ENCODE peak calls at places on chromosomes 11 and 22, in nine cellular contexts. One of them, this sample, is unnamed. For H3K27me3, the result is how much of the 10 kb centered on the place peaks cover.

GRCh38 chr11:34928268-34928959 is 12.0 kb downstream of the PDHX start:
- DNase-seq in spleen: no peak
- DNase-seq in IMR-90: peak
- DNase-seq in naive thymus-derived CD4-positive, alpha-beta T cell: no peak
- DNase-seq in uterus: no peak
- DNase-seq in PC-9: no peak
- DNase-seq in GM23338: no peak
- DNase-seq in brain microvascular endothelial cell: no peak
- DNase-seq in heart left ventricle: no peak
- DNase-seq in this sample: no peak

GRCh38 chr22:20455709-20456063 is 18.1 kb upstream of the SCARF2 start:
- DNase-seq in spleen: peak
- DNase-seq in IMR-90: peak
- DNase-seq in naive thymus-derived CD4-positive, alpha-beta T cell: no peak
- DNase-seq in uterus: no peak
- DNase-seq in PC-9: no peak
- DNase-seq in GM23338: no peak
- DNase-seq in brain microvascular endothelial cell: no peak
- DNase-seq in heart left ventricle: no peak
- DNase-seq in this sample: no peak

GRCh38 chr11:128157423-128158298 is 429.7 kb downstream of the ETS1 start:
- DNase-seq in spleen: no peak
- DNase-seq in IMR-90: peak
- DNase-seq in naive thymus-derived CD4-positive, alpha-beta T cell: peak
- DNase-seq in uterus: peak
- DNase-seq in PC-9: peak
- DNase-seq in GM23338: peak
- DNase-seq in brain microvascular endothelial cell: peak
- DNase-seq in heart left ventricle: no peak
- DNase-seq in this sample: no peak

GRCh38 chr11:61693897-61694840 is 14.0 kb downstream of the DAGLA start:
- DNase-seq in spleen: no peak
- DNase-seq in IMR-90: no peak
- DNase-seq in naive thymus-derived CD4-positive, alpha-beta T cell: no peak
- DNase-seq in uterus: no peak
- DNase-seq in PC-9: peak
- DNase-seq in GM23338: no peak
- DNase-seq in brain microvascular endothelial cell: no peak
- DNase-seq in heart left ventricle: peak
- DNase-seq in this sample: no peak

GRCh38 chr22:16563555-16564520 is 28.8 kb downstream of the CCT8L2 start:
- DNase-seq in spleen: no peak
- DNase-seq in IMR-90: no peak
- DNase-seq in naive thymus-derived CD4-positive, alpha-beta T cell: no peak
- DNase-seq in uterus: no peak
- DNase-seq in PC-9: no peak
- DNase-seq in GM23338: no peak
- DNase-seq in brain microvascular endothelial cell: no peak
- DNase-seq in heart left ventricle: no peak
- DNase-seq in this sample: no peak

GRCh38 chr22:41746563-41747400 is 47.5 kb downstream of the MEI1 start:
- DNase-seq in spleen: peak
- DNase-seq in IMR-90: peak
- DNase-seq in naive thymus-derived CD4-positive, alpha-beta T cell: peak
- DNase-seq in uterus: peak
- DNase-seq in PC-9: peak
- DNase-seq in GM23338: peak
- DNase-seq in brain microvascular endothelial cell: peak
- DNase-seq in heart left ventricle: peak
- DNase-seq in this sample: peak

GRCh38 chr11:78499971-78500370 is 74.7 kb downstream of the NARS2 start:
- DNase-seq in spleen: no peak
- DNase-seq in IMR-90: peak
- DNase-seq in naive thymus-derived CD4-positive, alpha-beta T cell: no peak
- DNase-seq in uterus: no peak
- DNase-seq in PC-9: no peak
- DNase-seq in GM23338: no peak
- DNase-seq in brain microvascular endothelial cell: no peak
- DNase-seq in heart left ventricle: no peak
- DNase-seq in this sample: no peak

GRCh38 chr11:75031771-75032549 is 43.2 kb downstream of the NEU3 start:
- DNase-seq in spleen: peak
- DNase-seq in IMR-90: peak
- DNase-seq in naive thymus-derived CD4-positive, alpha-beta T cell: peak
- DNase-seq in uterus: peak
- DNase-seq in PC-9: peak
- DNase-seq in GM23338: peak
- DNase-seq in brain microvascular endothelial cell: peak
- DNase-seq in heart left ventricle: peak
- DNase-seq in this sample: peak

GRCh38 chr11:119533931-119534694 is 111.1 kb upstream of the THY1 start:
- DNase-seq in spleen: peak
- DNase-seq in IMR-90: peak
- DNase-seq in naive thymus-derived CD4-positive, alpha-beta T cell: peak
- DNase-seq in uterus: peak
- DNase-seq in PC-9: peak
- DNase-seq in GM23338: peak
- DNase-seq in brain microvascular endothelial cell: peak
- DNase-seq in heart left ventricle: peak
- DNase-seq in this sample: peak

GRCh38 chr11:34345991-34346480 is 11.8 kb downstream of the ABTB2 start:
- DNase-seq in spleen: no peak
- DNase-seq in IMR-90: peak
- DNase-seq in naive thymus-derived CD4-positive, alpha-beta T cell: no peak
- DNase-seq in uterus: peak
- DNase-seq in PC-9: no peak
- DNase-seq in GM23338: no peak
- DNase-seq in brain microvascular endothelial cell: peak
- DNase-seq in heart left ventricle: peak
- DNase-seq in this sample: peak

GRCh38 chr11:122642971-122643370 is 12.6 kb upstream of the UBASH3B start:
- DNase-seq in spleen: no peak
- DNase-seq in IMR-90: peak
- DNase-seq in naive thymus-derived CD4-positive, alpha-beta T cell: no peak
- DNase-seq in uterus: no peak
- DNase-seq in PC-9: no peak
- DNase-seq in GM23338: no peak
- DNase-seq in brain microvascular endothelial cell: peak
- DNase-seq in heart left ventricle: no peak
- DNase-seq in this sample: no peak

GRCh38 chr11:75582935-75583709 is 21.1 kb downstream of the SERPINH1 start:
- DNase-seq in spleen: peak
- DNase-seq in IMR-90: peak
- DNase-seq in naive thymus-derived CD4-positive, alpha-beta T cell: peak
- DNase-seq in uterus: peak
- DNase-seq in PC-9: peak
- DNase-seq in GM23338: peak
- DNase-seq in brain microvascular endothelial cell: peak
- DNase-seq in heart left ventricle: peak
- DNase-seq in this sample: no peak

GRCh38 chr11:36385121-36385530 is 89.0 kb downstream of the PRR5L start:
- DNase-seq in spleen: no peak
- DNase-seq in IMR-90: peak
- DNase-seq in naive thymus-derived CD4-positive, alpha-beta T cell: no peak
- DNase-seq in uterus: no peak
- DNase-seq in PC-9: no peak
- DNase-seq in GM23338: no peak
- DNase-seq in brain microvascular endothelial cell: no peak
- DNase-seq in heart left ventricle: no peak
- DNase-seq in this sample: no peak

GRCh38 chr11:27718346-27718852 is 18.1 kb upstream of the BDNF start:
- DNase-seq in spleen: no peak
- DNase-seq in IMR-90: peak
- DNase-seq in naive thymus-derived CD4-positive, alpha-beta T cell: no peak
- DNase-seq in uterus: no peak
- DNase-seq in PC-9: peak
- DNase-seq in GM23338: peak
- DNase-seq in brain microvascular endothelial cell: peak
- DNase-seq in heart left ventricle: no peak
- DNase-seq in this sample: no peak

GRCh38 chr22:49372530-49373288 is 455.0 kb downstream of the BRD1 start:
- DNase-seq in spleen: peak
- DNase-seq in IMR-90: no peak
- DNase-seq in naive thymus-derived CD4-positive, alpha-beta T cell: no peak
- DNase-seq in uterus: no peak
- DNase-seq in PC-9: peak
- DNase-seq in GM23338: no peak
- DNase-seq in brain microvascular endothelial cell: peak
- DNase-seq in heart left ventricle: no peak
- DNase-seq in this sample: no peak

GRCh38 chr11:7262672-7263071 is 11.0 kb downstream of the SYT9 start:
- DNase-seq in spleen: no peak
- DNase-seq in IMR-90: no peak
- DNase-seq in naive thymus-derived CD4-positive, alpha-beta T cell: no peak
- DNase-seq in uterus: no peak
- DNase-seq in PC-9: no peak
- DNase-seq in GM23338: no peak
- DNase-seq in brain microvascular endothelial cell: no peak
- DNase-seq in heart left ventricle: no peak
- DNase-seq in this sample: no peak

GRCh38 chr22:29070490-29070889 is 2.3 kb upstream of the KREMEN1 start:
- DNase-seq in spleen: no peak
- DNase-seq in IMR-90: no peak
- DNase-seq in naive thymus-derived CD4-positive, alpha-beta T cell: no peak
- DNase-seq in uterus: no peak
- DNase-seq in PC-9: no peak
- DNase-seq in GM23338: no peak
- DNase-seq in brain microvascular endothelial cell: no peak
- DNase-seq in heart left ventricle: no peak
- DNase-seq in this sample: no peak
- H3K27ac ChIP-seq in spleen: no peak
- H3K27ac ChIP-seq in IMR-90: no peak
- H3K27ac ChIP-seq in naive thymus-derived CD4-positive, alpha-beta T cell: no peak
- H3K27ac ChIP-seq in uterus: no peak
- H3K27ac ChIP-seq in PC-9: no peak
- H3K27ac ChIP-seq in GM23338: no peak
- H3K27ac ChIP-seq in brain microvascular endothelial cell: no peak
- H3K27ac ChIP-seq in heart left ventricle: no peak
- H3K27ac ChIP-seq in this sample: no peak

GRCh38 chr11:38014405-38014804 is 1416.4 kb upstream of the RAG2 start:
- DNase-seq in spleen: no peak
- DNase-seq in IMR-90: peak
- DNase-seq in naive thymus-derived CD4-positive, alpha-beta T cell: no peak
- DNase-seq in uterus: no peak
- DNase-seq in PC-9: no peak
- DNase-seq in GM23338: no peak
- DNase-seq in brain microvascular endothelial cell: peak
- DNase-seq in heart left ventricle: no peak
- DNase-seq in this sample: no peak

DNA sequence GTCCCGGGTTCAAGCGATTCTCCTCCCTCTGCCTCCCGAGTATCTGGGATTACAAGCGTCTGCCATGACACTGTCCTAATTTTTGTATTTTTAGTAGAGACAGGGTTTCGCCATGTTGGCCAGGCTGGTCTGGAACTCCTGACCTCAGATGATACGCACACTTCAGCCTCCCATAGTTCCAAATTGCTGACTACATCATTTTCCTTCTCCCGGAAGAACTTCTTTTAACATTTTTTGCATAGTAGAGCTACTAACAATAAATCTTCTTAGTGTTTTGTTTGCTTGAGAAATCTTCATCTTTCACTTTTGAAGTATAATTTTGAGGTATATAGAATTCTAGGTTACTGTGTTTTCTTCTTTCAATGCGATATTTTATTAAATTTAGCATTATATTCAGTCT is 1415.1 kb upstream of the RAG2 start:
- DNase-seq in spleen: no peak
- DNase-seq in IMR-90: no peak
- DNase-seq in naive thymus-derived CD4-positive, alpha-beta T cell: no peak
- DNase-seq in uterus: no peak
- DNase-seq in PC-9: no peak
- DNase-seq in GM23338: no peak
- DNase-seq in brain microvascular endothelial cell: no peak
- DNase-seq in heart left ventricle: no peak
- DNase-seq in this sample: no peak
- H3K4me3 ChIP-seq in spleen: no peak
- H3K4me3 ChIP-seq in IMR-90: no peak
- H3K4me3 ChIP-seq in naive thymus-derived CD4-positive, alpha-beta T cell: no peak
- H3K4me3 ChIP-seq in uterus: no peak
- H3K4me3 ChIP-seq in PC-9: no peak
- H3K4me3 ChIP-seq in GM23338: no peak
- H3K4me3 ChIP-seq in brain microvascular endothelial cell: no peak
- H3K4me3 ChIP-seq in heart left ventricle: no peak
- H3K4me3 ChIP-seq in this sample: no peak

GRCh38 chr11:135036488-135037297 is 624.7 kb upstream of the B3GAT1 start:
- DNase-seq in spleen: no peak
- DNase-seq in IMR-90: no peak
- DNase-seq in naive thymus-derived CD4-positive, alpha-beta T cell: no peak
- DNase-seq in uterus: no peak
- DNase-seq in PC-9: no peak
- DNase-seq in GM23338: no peak
- DNase-seq in brain microvascular endothelial cell: no peak
- DNase-seq in heart left ventricle: no peak
- DNase-seq in this sample: no peak

GRCh38 chr11:135035282-135035681 is 623.2 kb upstream of the B3GAT1 start:
- DNase-seq in spleen: no peak
- DNase-seq in IMR-90: no peak
- DNase-seq in naive thymus-derived CD4-positive, alpha-beta T cell: no peak
- DNase-seq in uterus: no peak
- DNase-seq in PC-9: no peak
- DNase-seq in GM23338: no peak
- DNase-seq in brain microvascular endothelial cell: no peak
- DNase-seq in heart left ventricle: no peak
- DNase-seq in this sample: no peak

GRCh38 chr11:135037828-135038227 is 625.8 kb upstream of the B3GAT1 start:
- DNase-seq in spleen: no peak
- DNase-seq in IMR-90: no peak
- DNase-seq in naive thymus-derived CD4-positive, alpha-beta T cell: no peak
- DNase-seq in uterus: no peak
- DNase-seq in PC-9: no peak
- DNase-seq in GM23338: no peak
- DNase-seq in brain microvascular endothelial cell: no peak
- DNase-seq in heart left ventricle: no peak
- DNase-seq in this sample: no peak

DNA sequence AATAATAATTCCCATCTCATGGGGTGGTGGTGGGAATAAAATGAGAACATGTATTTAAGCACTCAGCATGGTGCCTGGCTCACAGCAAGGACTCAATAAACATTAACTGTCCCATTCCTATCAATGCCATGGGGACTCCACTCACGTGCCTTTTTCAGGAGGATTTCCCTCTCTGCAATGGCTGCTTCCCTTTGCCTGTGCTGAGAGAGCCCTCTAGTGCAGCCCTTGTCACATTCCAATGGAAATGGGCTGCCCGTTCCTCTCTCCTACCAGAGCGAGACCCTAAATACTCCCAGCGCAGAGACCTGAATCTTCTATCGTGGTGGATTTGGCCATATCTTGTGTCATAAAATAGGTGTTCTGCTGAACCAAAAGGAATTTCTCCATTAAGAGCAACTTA is 621.5 kb upstream of the B3GAT1 start:
- DNase-seq in spleen: no peak
- DNase-seq in IMR-90: no peak
- DNase-seq in naive thymus-derived CD4-positive, alpha-beta T cell: no peak
- DNase-seq in uterus: no peak
- DNase-seq in PC-9: no peak
- DNase-seq in GM23338: peak
- DNase-seq in brain microvascular endothelial cell: peak
- DNase-seq in heart left ventricle: no peak
- DNase-seq in this sample: no peak
- H3K27me3 ChIP-seq in spleen: under half
- H3K27me3 ChIP-seq in IMR-90: under half
- H3K27me3 ChIP-seq in naive thymus-derived CD4-positive, alpha-beta T cell: under half
- H3K27me3 ChIP-seq in uterus: under half
- H3K27me3 ChIP-seq in PC-9: half or more
- H3K27me3 ChIP-seq in GM23338: under half
- H3K27me3 ChIP-seq in brain microvascular endothelial cell: under half
- H3K27me3 ChIP-seq in heart left ventricle: under half
- H3K27me3 ChIP-seq in this sample: under half

GRCh38 chr11:124894606-124895430 is 2.8 kb downstream of the ROBO4 start:
- DNase-seq in spleen: no peak
- DNase-seq in IMR-90: no peak
- DNase-seq in naive thymus-derived CD4-positive, alpha-beta T cell: no peak
- DNase-seq in uterus: no peak
- DNase-seq in PC-9: no peak
- DNase-seq in GM23338: no peak
- DNase-seq in brain microvascular endothelial cell: no peak
- DNase-seq in heart left ventricle: no peak
- DNase-seq in this sample: no peak
- H3K27ac ChIP-seq in spleen: peak
- H3K27ac ChIP-seq in IMR-90: no peak
- H3K27ac ChIP-seq in naive thymus-derived CD4-positive, alpha-beta T cell: no peak
- H3K27ac ChIP-seq in uterus: peak
- H3K27ac ChIP-seq in PC-9: no peak
- H3K27ac ChIP-seq in GM23338: no peak
- H3K27ac ChIP-seq in brain microvascular endothelial cell: no peak
- H3K27ac ChIP-seq in heart left ventricle: peak
- H3K27ac ChIP-seq in this sample: peak